ENCODE peak calls at places on chromosome 19, in nine cellular contexts. D, F, P, N, U, C, W, Q and M are unnamed samples.

GRCh38 chr19:32362318-32362691 is 16.9 kb downstream of the ZNF507 start:
- DNase-seq in N (no peak), U (no peak), F (no peak), P (no peak), C (no peak), W (no peak), D (no peak), Q (no peak), M (no peak)

GRCh38 chr19:17073869-17074627 is 1.2 kb downstream of the HAUS8 start:
- DNase-seq in U (no peak), P (no peak), D (peak), N (no peak), Q (no peak), W (no peak), F (no peak), C (no peak), M (peak)

GRCh38 chr19:56348289-56348877 is 33.7 kb upstream of the ZSCAN5A start:
- DNase-seq in D (peak), N (no peak), Q (no peak), C (no peak), W (no peak), F (no peak), U (no peak), P (no peak), M (no peak)

GRCh38 chr19:19737559-19738332 is 4.8 kb upstream of the ZNF14 start:
- DNase-seq in U (no peak), W (no peak), C (no peak), Q (no peak), P (no peak), F (no peak), N (no peak), D (no peak), M (no peak)

GRCh38 chr19:12126707-12127106 is 13.4 kb downstream of the ZNF20 start:
- DNase-seq in Q (no peak), N (no peak), W (no peak), P (no peak), C (no peak), D (no peak), U (no peak), F (no peak), M (no peak)

GRCh38 chr19:35126624-35126959 is 8.3 kb downstream of the LGI4 start:
- DNase-seq in N (no peak), D (no peak), U (no peak), W (no peak), C (no peak), F (no peak), Q (no peak), P (no peak), M (no peak)

GRCh38 chr19:15114153-15114540 is 6.9 kb downstream of the SYDE1 start:
- DNase-seq in Q (no peak), F (no peak), P (no peak), D (no peak), U (no peak), C (peak), W (no peak), N (no peak), M (no peak)

GRCh38 chr19:2315121-2315817 is 7.3 kb upstream of the LINGO3 start:
- DNase-seq in W (no peak), N (no peak), U (no peak), C (no peak), F (no peak), P (no peak), D (no peak), Q (no peak), M (no peak)

GRCh38 chr19:6718741-6719539 is 1.5 kb downstream of the C3 start:
- DNase-seq in Q (no peak), U (peak), C (no peak), N (peak), F (no peak), P (no peak), W (no peak), D (no peak), M (no peak)

GRCh38 chr19:34336781-34337271 is 28.2 kb upstream of the GPI start:
- DNase-seq in Q (no peak), W (no peak), C (no peak), F (no peak), U (peak), D (peak), P (peak), N (no peak), M (peak)

GRCh38 chr19:11152318-11153062 is 3.1 kb downstream of the SPC24 start:
- DNase-seq in P (no peak), W (peak), D (no peak), N (no peak), F (no peak), U (peak), Q (no peak), C (peak), M (no peak)